ENCODE peak calls at places on chromosomes 5 and 9, in seven cellular contexts. P is mesothelial cell of epicardium, K is GM20000, X is A549, C is heart left ventricle, E is adrenal gland, G is suprapubic skin. T is an unnamed sample.

GRCh38 chr5:175567954-175568353 is 89.6 kb downstream of the SFXN1 start:
- DNase-seq in P (no peak), K (no peak), X (no peak), C (no peak), E (no peak), G (no peak), T (no peak)

GRCh38 chr5:97071101-97071500 is 71.3 kb downstream of the LIX1 start:
- DNase-seq in P (no peak), K (no peak), X (no peak), C (no peak), E (peak; percentile 69), G (no peak), T (no peak)

GRCh38 chr5:65190328-65191053 is 291.2 kb downstream of the ADAMTS6 start:
- DNase-seq in P (no peak), K (peak; percentile 29), X (no peak), C (no peak), E (no peak), G (no peak), T (no peak)

GRCh38 chr9:92512622-92513021 is 23.2 kb downstream of the ECM2 start:
- DNase-seq in P (no peak), K (no peak), X (no peak), C (no peak), E (no peak), G (no peak), T (no peak)

GRCh38 chr9:21684831-21685362 is 117.5 kb upstream of the MTAP start:
- DNase-seq in P (no peak), K (no peak), X (peak; percentile 90), C (no peak), E (no peak), G (no peak), T (no peak)

GRCh38 chr5:40428129-40428528 is 251.6 kb upstream of the PTGER4 start:
- DNase-seq in P (no peak), K (no peak), X (no peak), C (no peak), E (no peak), G (no peak), T (no peak)

GRCh38 chr5:126003309-126003708 is 419.9 kb upstream of the GRAMD2B start:
- DNase-seq in P (no peak), K (no peak), X (no peak), C (peak; percentile 40), E (peak; percentile 22), G (peak; percentile 56), T (no peak)

GRCh38 chr9:134286513-134287245 is 39.6 kb upstream of the RXRA start:
- DNase-seq in P (no peak), K (no peak), X (no peak), C (no peak), E (no peak), G (no peak), T (no peak)

GRCh38 chr5:1761453-1761755 is 38.2 kb downstream of the MRPL36 start:
- DNase-seq in P (peak; percentile 14), K (no peak), X (no peak), C (no peak), E (no peak), G (no peak), T (no peak)

GRCh38 chr9:104961701-104962359 is 33.9 kb upstream of the ABCA1 start:
- DNase-seq in P (no peak), K (no peak), X (no peak), C (no peak), E (no peak), G (no peak), T (no peak)

GRCh38 chr5:160507181-160507811 is 85.6 kb downstream of the PTTG1 start:
- DNase-seq in P (no peak), K (no peak), X (no peak), C (no peak), E (no peak), G (no peak), T (no peak)

GRCh38 chr9:121944741-121945191 is 148.3 kb downstream of the TTLL11 start:
- DNase-seq in P (no peak), K (no peak), X (no peak), C (no peak), E (no peak), G (no peak), T (no peak)

GRCh38 chr9:34443533-34443932 is 14.8 kb downstream of the FAM219A start:
- DNase-seq in P (no peak), K (no peak), X (no peak), C (no peak), E (no peak), G (no peak), T (no peak)

GRCh38 chr5:125587631-125588030 is 835.6 kb upstream of the GRAMD2B start:
- DNase-seq in P (no peak), K (no peak), X (no peak), C (no peak), E (no peak), G (no peak), T (no peak)

GRCh38 chr9:26669641-26670040 is 223.0 kb downstream of the CAAP1 start:
- DNase-seq in P (no peak), K (no peak), X (no peak), C (no peak), E (no peak), G (no peak), T (no peak)

GRCh38 chr5:14714706-14715105 is 50.2 kb downstream of the OTULIN start:
- DNase-seq in P (no peak), K (no peak), X (no peak), C (no peak), E (no peak), G (no peak), T (no peak)

GRCh38 chr5:2917524-2917923 is 166.0 kb upstream of the IRX2 start:
- DNase-seq in P (no peak), K (no peak), X (no peak), C (no peak), E (no peak), G (no peak), T (no peak)

GRCh38 chr5:33563983-33564908 is 123.5 kb downstream of the TARS1 start:
- DNase-seq in P (no peak), K (no peak), X (no peak), C (no peak), E (no peak), G (no peak), T (no peak)

GRCh38 chr5:115372121-115372520 is 75.7 kb upstream of the CCDC112 start:
- DNase-seq in P (no peak), K (no peak), X (no peak), C (no peak), E (no peak), G (no peak), T (no peak)

GRCh38 chr5:66021585-66021984 is 95.2 kb downstream of the ERBIN start:
- DNase-seq in P (no peak), K (no peak), X (no peak), C (no peak), E (no peak), G (no peak), T (no peak)

GRCh38 chr9:93118863-93119702 is 15.0 kb downstream of the NINJ1 start:
- DNase-seq in P (no peak), K (no peak), X (no peak), C (peak; percentile 6), E (peak; percentile 36), G (peak; percentile 55), T (no peak)

GRCh38 chr5:169911448-169912212 is 68.7 kb downstream of the INSYN2B start:
- DNase-seq in P (no peak), K (no peak), X (peak; percentile 25), C (no peak), E (no peak), G (no peak), T (no peak)
- TF ChIP-seq CTCF in P (no peak), K (no peak), X (peak; percentile 11), C (no peak), E (no peak), G (no peak), T (no peak)

DNA sequence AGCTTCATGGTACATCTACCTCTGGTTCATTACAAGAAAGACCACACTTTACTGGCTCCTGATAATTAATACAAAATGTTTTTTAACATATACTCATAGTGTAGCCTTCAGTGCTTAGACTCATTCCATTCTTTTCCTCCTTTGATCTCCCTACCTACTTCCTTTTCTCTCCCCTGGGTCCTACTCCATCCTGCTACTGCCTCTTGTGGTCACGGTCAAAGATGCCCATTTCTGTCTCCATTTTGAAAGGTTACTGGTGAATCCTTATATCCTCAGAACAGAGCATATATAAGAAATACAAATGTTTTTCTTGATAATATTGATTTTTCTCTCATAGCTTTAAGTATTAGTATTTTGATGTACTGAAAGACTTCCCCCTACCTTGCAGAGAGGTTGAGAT is 375.9 kb downstream of the ARRDC3 start:
- DNase-seq in P (no peak), K (no peak), X (peak; percentile 35), C (no peak), E (no peak), G (no peak), T (no peak)
- TF ChIP-seq CTCF in P (no peak), K (no peak), X (no peak), C (no peak), E (no peak), G (no peak), T (no peak)

GRCh38 chr9:88312517-88313103 is 75.6 kb upstream of the SPIN1 start:
- DNase-seq in P (no peak), K (no peak), X (no peak), C (no peak), E (no peak), G (no peak), T (no peak)

GRCh38 chr9:88312070-88312469 is 76.2 kb upstream of the SPIN1 start:
- DNase-seq in P (no peak), K (no peak), X (no peak), C (no peak), E (no peak), G (no peak), T (no peak)

GRCh38 chr9:88308831-88309230 is 79.4 kb upstream of the SPIN1 start:
- DNase-seq in P (no peak), K (no peak), X (no peak), C (no peak), E (no peak), G (no peak), T (no peak)

GRCh38 chr9:88310310-88310980 is 77.8 kb upstream of the SPIN1 start:
- DNase-seq in P (no peak), K (no peak), X (no peak), C (no peak), E (no peak), G (no peak), T (no peak)

GRCh38 chr9:88313364-88314220 is 74.7 kb upstream of the SPIN1 start:
- DNase-seq in P (no peak), K (no peak), X (no peak), C (no peak), E (no peak), G (no peak), T (no peak)
- TF ChIP-seq CTCF in P (no peak), K (no peak), X (no peak), C (no peak), E (no peak), G (no peak), T (peak; percentile 26)

DNA sequence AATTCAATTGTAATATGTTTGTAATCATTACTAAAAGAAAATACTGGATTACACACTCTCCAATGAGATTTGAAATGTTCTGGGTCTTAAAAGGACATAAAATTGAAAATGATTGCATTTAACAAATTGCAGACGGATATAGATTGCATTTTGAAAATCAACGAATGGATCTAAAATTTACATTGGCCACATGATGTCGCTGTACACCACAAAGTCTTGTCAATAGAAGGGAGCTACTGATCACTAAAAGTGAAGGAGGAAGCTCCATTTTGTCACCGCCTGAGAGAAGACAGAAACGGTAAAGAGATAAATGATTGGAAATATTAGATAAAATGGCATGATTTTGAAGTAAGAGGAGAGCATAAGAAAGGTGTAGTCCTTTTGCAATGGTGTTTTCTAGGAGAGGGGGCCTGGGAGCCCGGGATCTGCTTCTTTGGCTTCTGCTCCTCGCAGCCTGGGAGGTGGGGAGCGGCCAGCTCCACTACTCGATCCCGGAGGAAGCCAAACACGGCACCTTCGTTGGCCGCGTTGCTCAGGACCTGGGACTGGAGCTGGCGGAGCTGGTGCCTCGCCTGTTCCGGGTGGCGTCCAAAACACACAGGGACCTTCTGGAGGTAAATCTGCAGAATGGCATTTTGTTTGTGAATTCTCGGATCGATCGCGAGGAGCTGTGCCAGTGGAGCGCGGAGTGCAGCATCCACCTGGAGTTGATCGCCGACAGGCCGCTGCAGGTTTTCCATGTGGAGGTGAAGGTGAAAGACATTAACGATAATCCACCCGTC is at the start of gene PCDHA1:
- DNase-seq in P (no peak), K (no peak), X (peak; percentile 46), C (no peak), E (no peak), G (no peak), T (no peak)
- TF ChIP-seq CTCF in P (no peak), K (no peak), X (peak; percentile 23), C (no peak), E (no peak), G (no peak), T (no peak)

T was measured in progenitor cell of endocrine pancreas.